ENCODE peak calls at places on chromosomes 5 and 9, in six cellular contexts. One of them, this sample, is unnamed. For H3K4me1, H3K27me3 and H3K9me3, the result is how much of the 10 kb centered on the place peaks cover.

GRCh38 chr9:91680129-91680528 is 256.5 kb upstream of the NFIL3 start:
- DNase-seq in RWPE2: no peak
- DNase-seq in mammary epithelial cell: no peak
- DNase-seq in esophagus squamous epithelium: no peak
- DNase-seq in PC-9: no peak
- DNase-seq in breast epithelium: no peak
- DNase-seq in this sample: no peak

GRCh38 chr5:54845567-54845941 is 139.8 kb downstream of the ESM1 start:
- DNase-seq in RWPE2: no peak
- DNase-seq in esophagus squamous epithelium: no peak
- DNase-seq in mammary epithelial cell: peak
- DNase-seq in PC-9: no peak
- DNase-seq in breast epithelium: no peak
- DNase-seq in this sample: no peak

GRCh38 chr5:164449460-164449859 is 944.0 kb downstream of the MAT2B start:
- DNase-seq in RWPE2: no peak
- DNase-seq in PC-9: no peak
- DNase-seq in mammary epithelial cell: no peak
- DNase-seq in breast epithelium: no peak
- DNase-seq in esophagus squamous epithelium: no peak
- DNase-seq in this sample: no peak

GRCh38 chr5:133918316-133918715 is 50.1 kb downstream of the C5orf15 start:
- DNase-seq in PC-9: no peak
- DNase-seq in breast epithelium: no peak
- DNase-seq in esophagus squamous epithelium: no peak
- DNase-seq in mammary epithelial cell: no peak
- DNase-seq in RWPE2: no peak
- DNase-seq in this sample: no peak

GRCh38 chr5:90956511-90956910 is 397.9 kb downstream of the ADGRV1 start:
- DNase-seq in PC-9: no peak
- DNase-seq in mammary epithelial cell: no peak
- DNase-seq in breast epithelium: no peak
- DNase-seq in esophagus squamous epithelium: no peak
- DNase-seq in RWPE2: no peak
- DNase-seq in this sample: no peak

GRCh38 chr9:34995288-34996060 is 5.9 kb downstream of the DNAJB5 start:
- DNase-seq in esophagus squamous epithelium: no peak
- DNase-seq in PC-9: no peak
- DNase-seq in mammary epithelial cell: peak
- DNase-seq in RWPE2: peak
- DNase-seq in breast epithelium: no peak
- DNase-seq in this sample: no peak

GRCh38 chr5:10268100-10268499 is 18.0 kb downstream of the CCT5 start:
- DNase-seq in PC-9: peak
- DNase-seq in esophagus squamous epithelium: no peak
- DNase-seq in mammary epithelial cell: no peak
- DNase-seq in breast epithelium: no peak
- DNase-seq in RWPE2: no peak
- DNase-seq in this sample: no peak

GRCh38 chr9:117394655-117395054 is 20.2 kb downstream of the ASTN2 start:
- DNase-seq in PC-9: no peak
- DNase-seq in mammary epithelial cell: no peak
- DNase-seq in breast epithelium: no peak
- DNase-seq in RWPE2: no peak
- DNase-seq in esophagus squamous epithelium: no peak
- DNase-seq in this sample: no peak

GRCh38 chr5:107858788-107859187 is 188.1 kb upstream of the EFNA5 start:
- DNase-seq in RWPE2: no peak
- DNase-seq in PC-9: no peak
- DNase-seq in mammary epithelial cell: no peak
- DNase-seq in breast epithelium: no peak
- DNase-seq in esophagus squamous epithelium: no peak
- DNase-seq in this sample: no peak

GRCh38 chr5:35161637-35162248 is 68.5 kb downstream of the PRLR start:
- DNase-seq in breast epithelium: no peak
- DNase-seq in RWPE2: no peak
- DNase-seq in esophagus squamous epithelium: no peak
- DNase-seq in mammary epithelial cell: no peak
- DNase-seq in PC-9: no peak
- DNase-seq in this sample: no peak

GRCh38 chr9:77844415-77844814 is 187.2 kb downstream of the GNAQ start:
- DNase-seq in esophagus squamous epithelium: no peak
- DNase-seq in breast epithelium: no peak
- DNase-seq in PC-9: no peak
- DNase-seq in mammary epithelial cell: no peak
- DNase-seq in RWPE2: no peak
- DNase-seq in this sample: no peak

GRCh38 chr9:98998441-98999151 is 54.9 kb downstream of the COL15A1 start:
- DNase-seq in RWPE2: no peak
- DNase-seq in PC-9: no peak
- DNase-seq in esophagus squamous epithelium: no peak
- DNase-seq in breast epithelium: peak
- DNase-seq in mammary epithelial cell: peak
- DNase-seq in this sample: peak

GRCh38 chr9:72589684-72590555 is 68.5 kb downstream of the TMC1 start:
- DNase-seq in esophagus squamous epithelium: no peak
- DNase-seq in PC-9: no peak
- DNase-seq in mammary epithelial cell: no peak
- DNase-seq in RWPE2: no peak
- DNase-seq in breast epithelium: no peak
- DNase-seq in this sample: no peak

GRCh38 chr5:127826011-127826410 is 122.8 kb downstream of the CCDC192 start:
- DNase-seq in mammary epithelial cell: no peak
- DNase-seq in PC-9: no peak
- DNase-seq in esophagus squamous epithelium: no peak
- DNase-seq in breast epithelium: no peak
- DNase-seq in RWPE2: no peak
- DNase-seq in this sample: no peak

GRCh38 chr9:76372345-76372744 is 21.9 kb downstream of the RFK start:
- DNase-seq in RWPE2: no peak
- DNase-seq in PC-9: no peak
- DNase-seq in breast epithelium: no peak
- DNase-seq in esophagus squamous epithelium: no peak
- DNase-seq in mammary epithelial cell: no peak
- DNase-seq in this sample: no peak
- H3K4me1 ChIP-seq in RWPE2: under half
- H3K4me1 ChIP-seq in PC-9: half or more
- H3K4me1 ChIP-seq in breast epithelium: under half
- H3K4me1 ChIP-seq in esophagus squamous epithelium: under half
- H3K4me1 ChIP-seq in mammary epithelial cell: under half
- H3K4me1 ChIP-seq in this sample: under half

GRCh38 chr5:1890296-1890695 is 7.6 kb upstream of the IRX4 start:
- DNase-seq in mammary epithelial cell: no peak
- DNase-seq in RWPE2: peak
- DNase-seq in PC-9: no peak
- DNase-seq in breast epithelium: no peak
- DNase-seq in esophagus squamous epithelium: no peak
- DNase-seq in this sample: no peak

GRCh38 chr5:1886634-1887399 is 4.1 kb upstream of the IRX4 start:
- DNase-seq in mammary epithelial cell: peak
- DNase-seq in esophagus squamous epithelium: no peak
- DNase-seq in RWPE2: peak
- DNase-seq in PC-9: no peak
- DNase-seq in breast epithelium: no peak
- DNase-seq in this sample: no peak

GRCh38 chr5:1887400-1888360 is 5.0 kb upstream of the IRX4 start:
- DNase-seq in breast epithelium: no peak
- DNase-seq in esophagus squamous epithelium: no peak
- DNase-seq in mammary epithelial cell: peak
- DNase-seq in PC-9: no peak
- DNase-seq in RWPE2: peak
- DNase-seq in this sample: no peak

GRCh38 chr5:1889321-1890065 is 6.8 kb upstream of the IRX4 start:
- DNase-seq in breast epithelium: peak
- DNase-seq in PC-9: no peak
- DNase-seq in RWPE2: peak
- DNase-seq in esophagus squamous epithelium: no peak
- DNase-seq in mammary epithelial cell: peak
- DNase-seq in this sample: no peak

GRCh38 chr5:1888541-1889251 is 6.0 kb upstream of the IRX4 start:
- DNase-seq in esophagus squamous epithelium: no peak
- DNase-seq in PC-9: no peak
- DNase-seq in breast epithelium: no peak
- DNase-seq in mammary epithelial cell: peak
- DNase-seq in RWPE2: peak
- DNase-seq in this sample: no peak
- H3K27me3 ChIP-seq in esophagus squamous epithelium: under half
- H3K27me3 ChIP-seq in PC-9: half or more
- H3K27me3 ChIP-seq in breast epithelium: under half
- H3K27me3 ChIP-seq in mammary epithelial cell: under half
- H3K27me3 ChIP-seq in RWPE2: under half
- H3K27me3 ChIP-seq in this sample: half or more

GRCh38 chr9:61668846-61669245 is 479.0 kb downstream of the SPATA31A7 start:
- DNase-seq in RWPE2: no peak
- DNase-seq in mammary epithelial cell: no peak
- DNase-seq in esophagus squamous epithelium: no peak
- DNase-seq in breast epithelium: no peak
- DNase-seq in PC-9: no peak
- DNase-seq in this sample: no peak
- H3K9me3 ChIP-seq in RWPE2: under half
- H3K9me3 ChIP-seq in mammary epithelial cell: under half
- H3K9me3 ChIP-seq in esophagus squamous epithelium: under half
- H3K9me3 ChIP-seq in breast epithelium: under half
- H3K9me3 ChIP-seq in PC-9: under half
- H3K9me3 ChIP-seq in this sample: under half

GRCh38 chr9:89469003-89469402 is 28.9 kb downstream of the SEMA4D start:
- DNase-seq in PC-9: no peak
- DNase-seq in RWPE2: no peak
- DNase-seq in breast epithelium: no peak
- DNase-seq in esophagus squamous epithelium: no peak
- DNase-seq in mammary epithelial cell: no peak
- DNase-seq in this sample: no peak
- H3K4me1 ChIP-seq in PC-9: under half
- H3K4me1 ChIP-seq in RWPE2: under half
- H3K4me1 ChIP-seq in breast epithelium: under half
- H3K4me1 ChIP-seq in esophagus squamous epithelium: under half
- H3K4me1 ChIP-seq in mammary epithelial cell: under half
- H3K4me1 ChIP-seq in this sample: under half

GRCh38 chr5:171673840-171674239 is 111.8 kb upstream of the SMIM23 start:
- DNase-seq in esophagus squamous epithelium: no peak
- DNase-seq in breast epithelium: no peak
- DNase-seq in RWPE2: no peak
- DNase-seq in mammary epithelial cell: no peak
- DNase-seq in PC-9: no peak
- DNase-seq in this sample: no peak
- H3K27me3 ChIP-seq in esophagus squamous epithelium: under half
- H3K27me3 ChIP-seq in breast epithelium: under half
- H3K27me3 ChIP-seq in RWPE2: under half
- H3K27me3 ChIP-seq in mammary epithelial cell: under half
- H3K27me3 ChIP-seq in PC-9: half or more
- H3K27me3 ChIP-seq in this sample: under half

This sample was measured in left ventricle myocardium inferior.